ENCODE peak calls at places on chromosomes 11 and 22, in six cellular contexts. R is astrocyte of the spinal cord; C is AG10803; K is psoas muscle; G is PC-3; I is naive thymus-derived CD4-positive, alpha-beta T cell. M is an unnamed sample.

GRCh38 chr11:29606596-29606995 is 410.2 kb downstream of the KCNA4 start:
- DNase-seq in R (no peak), C (no peak), K (no peak), G (no peak), I (no peak), M (no peak)

GRCh38 chr11:119660166-119660720 is 68.8 kb downstream of the NECTIN1 start:
- DNase-seq in R (no peak), C (no peak), K (no peak), G (no peak), I (no peak), M (no peak)

GRCh38 chr22:34294986-34295385 is 374.7 kb upstream of the LARGE1 start:
- DNase-seq in R (no peak), C (no peak), K (no peak), G (no peak), I (no peak), M (no peak)

GRCh38 chr11:8028766-8029165 is 41.6 kb downstream of the EIF3F start:
- DNase-seq in R (no peak), C (no peak), K (no peak), G (no peak), I (no peak), M (no peak)

GRCh38 chr11:13462311-13462927 is 603 bp downstream of the BTBD10 start:
- DNase-seq in R (peak), C (peak), K (peak), G (peak), I (no peak), M (peak)

GRCh38 chr22:44366372-44367310 is 53.9 kb upstream of the SHISAL1 start:
- DNase-seq in R (no peak), C (no peak), K (peak), G (no peak), I (no peak), M (no peak)

GRCh38 chr11:94740975-94741707 is 27.0 kb upstream of the AMOTL1 start:
- DNase-seq in R (peak), C (peak), K (peak), G (peak), I (peak), M (no peak)

GRCh38 chr11:30351061-30351460 is 28.2 kb downstream of the ARL14EP start:
- DNase-seq in R (no peak), C (no peak), K (no peak), G (no peak), I (no peak), M (no peak)

GRCh38 chr11:6151117-6151516 is 19.0 kb downstream of the OR52B2 start:
- DNase-seq in R (no peak), C (no peak), K (no peak), G (no peak), I (no peak), M (no peak)

GRCh38 chr22:37052386-37053309 is 1.1 kb downstream of the KCTD17 start:
- DNase-seq in R (no peak), C (no peak), K (no peak), G (no peak), I (no peak), M (no peak)
- H3K4me3 ChIP-seq in R (peak), C (peak), K (peak), G (peak), I (peak), M (peak)

DNA sequence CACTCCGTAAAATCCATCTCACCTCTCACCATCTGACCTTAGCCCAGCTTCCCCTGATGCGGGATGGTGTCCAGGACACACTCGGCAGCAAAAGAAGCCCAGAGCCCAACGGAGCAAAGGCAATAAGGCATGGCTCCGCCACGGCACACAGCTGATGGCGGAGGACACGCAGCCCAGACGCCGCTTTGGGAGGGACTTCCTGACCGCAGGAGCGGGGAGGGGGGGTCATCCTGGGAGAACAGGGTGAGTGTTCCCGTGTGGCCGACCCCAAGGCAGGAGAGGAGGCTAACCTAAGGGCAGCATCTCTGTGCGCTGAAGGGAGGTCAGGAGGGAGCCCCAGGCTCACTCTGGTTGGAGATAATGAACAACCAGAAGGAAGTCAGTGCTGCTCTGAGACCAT is 71.3 kb downstream of the TRMU start:
- DNase-seq in R (no peak), C (no peak), K (no peak), G (no peak), I (no peak), M (no peak)
- H3K4me3 ChIP-seq in R (no peak), C (no peak), K (no peak), G (no peak), I (no peak), M (no peak)

GRCh38 chr22:37819100-37819433 is 4.1 kb upstream of the GALR3 start:
- DNase-seq in R (no peak), C (no peak), K (no peak), G (no peak), I (no peak), M (no peak)
- H3K4me3 ChIP-seq in R (no peak), C (peak), K (peak), G (no peak), I (peak), M (no peak)

DNA sequence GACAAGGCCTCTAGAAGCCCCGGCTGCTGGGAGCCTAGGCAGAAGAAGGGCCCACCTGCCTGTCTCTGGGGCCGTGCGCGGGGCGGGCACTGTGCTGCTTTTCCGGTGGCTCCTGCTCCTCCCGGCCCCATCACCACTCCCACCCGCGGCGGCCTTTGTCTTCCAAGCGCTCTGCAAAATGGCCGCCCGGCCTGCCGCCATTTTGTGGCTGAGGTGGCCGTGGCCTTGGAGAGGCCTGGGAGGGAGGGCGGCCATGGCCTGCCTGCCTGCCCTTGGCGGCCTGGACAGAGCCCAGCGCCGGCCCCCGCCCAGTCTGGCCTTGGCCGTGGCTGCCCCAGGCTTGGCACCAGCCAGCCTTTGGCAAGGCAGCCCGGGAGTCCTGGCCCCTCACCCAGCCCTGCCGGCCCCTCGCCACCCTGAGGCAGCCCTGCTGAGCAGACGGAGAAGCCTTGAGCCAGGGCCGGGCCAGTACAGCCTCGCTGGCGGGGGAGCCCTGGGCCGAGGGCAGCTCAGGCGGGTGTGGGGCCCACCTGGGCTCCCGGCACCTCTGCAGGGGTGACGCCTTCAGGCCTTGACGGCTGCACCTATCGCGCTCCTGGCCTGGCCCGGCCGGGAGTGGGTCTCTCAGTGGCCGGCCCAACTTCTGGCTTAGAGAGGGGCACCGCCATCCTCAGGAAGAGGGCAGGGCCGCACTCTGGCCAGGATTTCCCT is 46.0 kb upstream of the PPARA start:
- DNase-seq in R (no peak), C (no peak), K (peak), G (no peak), I (no peak), M (no peak)
- H3K4me3 ChIP-seq in R (no peak), C (no peak), K (peak), G (no peak), I (no peak), M (no peak)

GRCh38 chr11:122727101-122727929 is 71.8 kb downstream of the UBASH3B start:
- DNase-seq in R (no peak), C (peak), K (no peak), G (no peak), I (peak), M (no peak)

GRCh38 chr11:122732342-122733300 is 77.1 kb downstream of the UBASH3B start:
- DNase-seq in R (no peak), C (no peak), K (no peak), G (peak), I (no peak), M (no peak)

GRCh38 chr11:122733301-122733686 is 77.8 kb downstream of the UBASH3B start:
- DNase-seq in R (peak), C (peak), K (no peak), G (peak), I (no peak), M (no peak)

GRCh38 chr11:122731500-122731913 is 76.0 kb downstream of the UBASH3B start:
- DNase-seq in R (peak), C (peak), K (no peak), G (peak), I (no peak), M (no peak)

GRCh38 chr11:122729139-122729538 is 73.6 kb downstream of the UBASH3B start:
- DNase-seq in R (no peak), C (no peak), K (no peak), G (no peak), I (no peak), M (no peak)
- H3K4me3 ChIP-seq in R (no peak), C (no peak), K (no peak), G (no peak), I (no peak), M (no peak)

DNA sequence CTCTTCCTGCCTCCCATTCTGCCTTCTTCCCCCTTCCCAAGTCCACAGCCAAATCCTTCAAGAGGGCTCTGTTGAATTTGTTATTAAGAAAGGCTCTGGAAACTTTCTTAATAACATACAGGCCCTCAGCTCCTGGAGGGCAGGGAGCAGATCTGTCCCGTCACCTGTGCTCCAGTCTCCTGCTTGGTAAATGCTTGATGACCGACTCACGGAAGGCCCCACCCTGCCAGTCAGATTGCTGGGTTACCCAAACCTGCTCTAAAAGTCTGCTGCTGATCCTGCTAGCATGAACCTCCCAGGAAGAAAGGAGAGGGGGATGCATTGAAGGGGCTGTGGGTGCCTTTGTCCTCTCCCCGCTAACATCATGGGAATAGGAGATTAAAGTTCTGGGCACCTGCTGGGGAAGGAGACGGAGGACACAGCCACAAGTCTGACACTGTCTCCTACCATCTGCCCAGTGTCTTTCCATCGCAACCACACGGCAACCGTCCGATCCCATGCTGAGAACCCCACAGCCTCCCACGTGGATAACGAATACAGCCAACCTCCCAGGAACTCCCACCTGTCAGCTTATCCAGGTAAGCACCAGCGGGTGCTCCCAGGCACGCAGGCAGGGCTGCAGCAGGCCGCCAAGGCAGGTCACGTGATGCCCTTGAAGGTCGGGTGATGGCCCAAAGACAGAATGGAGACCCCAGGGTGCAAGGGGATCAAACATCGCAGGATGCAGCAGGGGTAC is 22.5 kb downstream of the CD5 start:
- DNase-seq in R (no peak), C (no peak), K (no peak), G (peak), I (no peak), M (no peak)
- H3K4me3 ChIP-seq in R (no peak), C (no peak), K (no peak), G (no peak), I (no peak), M (no peak)

DNA sequence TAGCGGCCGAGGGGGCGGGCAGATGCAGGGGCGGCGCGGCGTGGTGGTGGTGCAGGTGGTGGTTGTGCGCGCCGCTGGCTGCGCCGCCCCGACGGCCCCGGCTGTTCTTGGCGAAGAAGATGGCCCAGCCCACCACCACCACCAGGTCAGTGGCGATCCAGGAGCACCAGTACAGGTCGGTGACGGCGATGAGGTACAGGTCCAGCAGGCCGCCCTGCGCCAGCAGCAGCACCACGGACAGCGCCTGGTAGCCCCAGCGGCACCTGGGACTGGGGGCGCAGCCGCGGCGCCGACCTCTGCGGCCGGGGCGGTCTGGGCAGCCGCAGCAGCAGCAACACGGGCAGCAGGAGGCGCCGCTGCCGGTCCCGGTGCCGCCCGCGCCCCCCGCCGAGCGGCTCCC is 879 bp downstream of the TMEM121B start:
- DNase-seq in R (peak), C (peak), K (peak), G (no peak), I (peak), M (no peak)
- H3K4me3 ChIP-seq in R (no peak), C (no peak), K (peak), G (no peak), I (no peak), M (no peak)

GRCh38 chr11:76863196-76863777 is 2.6 kb downstream of the ACER3 start:
- DNase-seq in R (no peak), C (no peak), K (no peak), G (no peak), I (no peak), M (no peak)
- H3K4me3 ChIP-seq in R (no peak), C (no peak), K (no peak), G (no peak), I (no peak), M (no peak)

DNA sequence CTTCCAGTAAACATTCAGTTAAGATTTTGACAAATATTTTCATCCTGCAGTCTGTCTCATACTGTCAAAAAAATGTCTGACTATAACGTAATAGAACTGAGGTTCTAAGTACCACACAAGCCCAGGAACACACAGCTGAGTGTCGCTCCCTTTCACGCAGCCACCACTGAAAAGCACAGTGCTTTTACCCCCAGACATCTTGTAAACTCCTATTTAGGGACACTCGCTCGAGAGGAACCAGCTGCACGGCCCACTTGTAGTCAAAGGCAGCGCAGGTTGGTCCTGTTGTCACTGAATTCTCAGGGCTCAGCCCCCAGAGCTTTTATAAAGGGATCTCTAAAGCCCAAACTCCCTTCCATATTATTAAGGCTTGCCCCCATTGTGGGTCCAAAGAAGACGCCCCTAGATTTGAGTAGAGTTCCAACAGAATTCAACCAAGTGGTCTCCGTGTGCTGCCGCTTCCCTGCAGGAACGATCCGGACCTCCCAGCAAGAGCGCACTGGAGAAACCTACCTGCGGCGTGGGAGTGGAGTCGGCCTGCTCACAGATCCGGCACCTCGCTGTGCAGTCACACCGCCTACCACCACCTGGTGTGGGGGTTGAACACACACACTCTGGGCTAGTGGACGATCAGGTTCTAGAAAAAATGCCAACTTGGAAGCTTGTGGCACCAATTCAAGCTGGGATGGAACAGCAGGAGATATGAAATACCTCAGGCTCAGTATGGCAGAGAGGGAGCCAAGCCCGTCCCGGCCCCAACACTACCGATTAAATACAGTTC is 23.4 kb downstream of the ASPHD2 start:
- DNase-seq in R (no peak), C (no peak), K (no peak), G (no peak), I (no peak), M (no peak)
- H3K4me3 ChIP-seq in R (no peak), C (no peak), K (no peak), G (no peak), I (no peak), M (no peak)

DNA sequence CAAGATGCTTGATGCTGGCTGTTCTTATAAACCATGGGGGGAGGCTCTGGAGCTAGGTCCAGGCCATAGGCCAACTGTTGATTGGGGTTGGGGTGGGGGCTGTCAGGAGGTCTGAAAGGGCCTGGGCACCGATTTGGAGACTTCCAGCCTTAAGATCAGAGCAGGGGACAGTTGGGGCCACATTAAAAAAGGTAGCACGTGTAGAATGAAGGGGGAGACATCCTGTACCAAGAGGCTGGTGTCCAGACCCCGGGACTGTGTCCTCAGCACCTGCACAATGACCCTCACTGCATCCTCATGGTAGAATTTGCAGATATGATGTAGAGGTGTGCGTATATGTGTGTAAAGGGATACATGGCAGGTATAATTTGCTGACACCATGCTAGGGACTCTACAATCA is 12.4 kb upstream of the TBX1 start:
- DNase-seq in R (no peak), C (no peak), K (no peak), G (no peak), I (no peak), M (no peak)
- H3K4me3 ChIP-seq in R (no peak), C (no peak), K (no peak), G (no peak), I (no peak), M (no peak)

M was measured in GM12864.